ENCODE peak calls at places on chromosome 6, in eight cellular contexts. One of them, this sample, is unnamed.

GRCh38 chr6:72798196-72798595 is 176.3 kb downstream of the KCNQ5 start:
- DNase-seq in effector memory CD4-positive, alpha-beta T cell: no peak
- DNase-seq in HFF-Myc: no peak
- DNase-seq in KG1: no peak
- DNase-seq in T-cell: no peak
- DNase-seq in heart right ventricle: no peak
- DNase-seq in cardiac septum: no peak
- DNase-seq in stimulated activated CD8-positive, alpha-beta memory T cell treated with anti-CD3 and anti-CD28 coated beads, Interleukin-7, amount 100 ng/mL, for 48 hours: no peak
- DNase-seq in this sample: peak; percentile 1

GRCh38 chr6:134247271-134247833 is 70.6 kb downstream of the SGK1 start:
- DNase-seq in cardiac septum: no peak
- DNase-seq in KG1: peak; percentile 46
- DNase-seq in stimulated activated CD8-positive, alpha-beta memory T cell treated with anti-CD3 and anti-CD28 coated beads, Interleukin-7, amount 100 ng/mL, for 48 hours: peak; percentile 63
- DNase-seq in heart right ventricle: no peak
- DNase-seq in T-cell: peak; percentile 80
- DNase-seq in HFF-Myc: no peak
- DNase-seq in effector memory CD4-positive, alpha-beta T cell: peak; percentile 77
- DNase-seq in this sample: no peak

GRCh38 chr6:52929321-52930164 is 20.0 kb upstream of the GSTA3 start:
- DNase-seq in HFF-Myc: peak; percentile 30
- DNase-seq in effector memory CD4-positive, alpha-beta T cell: no peak
- DNase-seq in KG1: no peak
- DNase-seq in cardiac septum: no peak
- DNase-seq in T-cell: no peak
- DNase-seq in stimulated activated CD8-positive, alpha-beta memory T cell treated with anti-CD3 and anti-CD28 coated beads, Interleukin-7, amount 100 ng/mL, for 48 hours: no peak
- DNase-seq in heart right ventricle: no peak
- DNase-seq in this sample: no peak

GRCh38 chr6:33711140-33712129 is at the start of gene UQCC2:
- DNase-seq in cardiac septum: peak; percentile 99
- DNase-seq in KG1: peak; percentile 85
- DNase-seq in T-cell: peak; percentile 96
- DNase-seq in HFF-Myc: peak; percentile 85
- DNase-seq in heart right ventricle: peak; percentile 99
- DNase-seq in effector memory CD4-positive, alpha-beta T cell: peak; percentile 93
- DNase-seq in stimulated activated CD8-positive, alpha-beta memory T cell treated with anti-CD3 and anti-CD28 coated beads, Interleukin-7, amount 100 ng/mL, for 48 hours: peak; percentile 97
- DNase-seq in this sample: peak; percentile 94

GRCh38 chr6:148954934-148955915 is 208.4 kb downstream of the UST start:
- DNase-seq in HFF-Myc: no peak
- DNase-seq in cardiac septum: no peak
- DNase-seq in T-cell: no peak
- DNase-seq in KG1: no peak
- DNase-seq in stimulated activated CD8-positive, alpha-beta memory T cell treated with anti-CD3 and anti-CD28 coated beads, Interleukin-7, amount 100 ng/mL, for 48 hours: no peak
- DNase-seq in effector memory CD4-positive, alpha-beta T cell: no peak
- DNase-seq in heart right ventricle: no peak
- DNase-seq in this sample: no peak

GRCh38 chr6:37725967-37726366 is 28.3 kb upstream of the MDGA1 start:
- DNase-seq in HFF-Myc: no peak
- DNase-seq in heart right ventricle: no peak
- DNase-seq in effector memory CD4-positive, alpha-beta T cell: no peak
- DNase-seq in cardiac septum: no peak
- DNase-seq in stimulated activated CD8-positive, alpha-beta memory T cell treated with anti-CD3 and anti-CD28 coated beads, Interleukin-7, amount 100 ng/mL, for 48 hours: no peak
- DNase-seq in KG1: no peak
- DNase-seq in T-cell: no peak
- DNase-seq in this sample: no peak

GRCh38 chr6:3916211-3916610 is 67.0 kb downstream of the FAM50B start:
- DNase-seq in cardiac septum: no peak
- DNase-seq in T-cell: no peak
- DNase-seq in effector memory CD4-positive, alpha-beta T cell: no peak
- DNase-seq in KG1: no peak
- DNase-seq in HFF-Myc: no peak
- DNase-seq in heart right ventricle: no peak
- DNase-seq in stimulated activated CD8-positive, alpha-beta memory T cell treated with anti-CD3 and anti-CD28 coated beads, Interleukin-7, amount 100 ng/mL, for 48 hours: no peak
- DNase-seq in this sample: no peak

GRCh38 chr6:81789303-81789702 is 36.8 kb upstream of the TENT5A start:
- DNase-seq in KG1: no peak
- DNase-seq in effector memory CD4-positive, alpha-beta T cell: no peak
- DNase-seq in stimulated activated CD8-positive, alpha-beta memory T cell treated with anti-CD3 and anti-CD28 coated beads, Interleukin-7, amount 100 ng/mL, for 48 hours: no peak
- DNase-seq in T-cell: no peak
- DNase-seq in HFF-Myc: no peak
- DNase-seq in heart right ventricle: no peak
- DNase-seq in cardiac septum: no peak
- DNase-seq in this sample: no peak

GRCh38 chr6:47932575-47932974 is 150.7 kb downstream of the OPN5 start:
- DNase-seq in cardiac septum: no peak
- DNase-seq in heart right ventricle: no peak
- DNase-seq in HFF-Myc: no peak
- DNase-seq in KG1: no peak
- DNase-seq in effector memory CD4-positive, alpha-beta T cell: no peak
- DNase-seq in T-cell: no peak
- DNase-seq in stimulated activated CD8-positive, alpha-beta memory T cell treated with anti-CD3 and anti-CD28 coated beads, Interleukin-7, amount 100 ng/mL, for 48 hours: no peak
- DNase-seq in this sample: no peak

GRCh38 chr6:153170511-153170910 is 39.4 kb upstream of the RGS17 start:
- DNase-seq in stimulated activated CD8-positive, alpha-beta memory T cell treated with anti-CD3 and anti-CD28 coated beads, Interleukin-7, amount 100 ng/mL, for 48 hours: no peak
- DNase-seq in HFF-Myc: no peak
- DNase-seq in heart right ventricle: no peak
- DNase-seq in T-cell: no peak
- DNase-seq in effector memory CD4-positive, alpha-beta T cell: no peak
- DNase-seq in KG1: no peak
- DNase-seq in cardiac septum: no peak
- DNase-seq in this sample: no peak

GRCh38 chr6:111776236-111777189 is 96.7 kb downstream of the FYN start:
- DNase-seq in HFF-Myc: no peak
- DNase-seq in heart right ventricle: no peak
- DNase-seq in effector memory CD4-positive, alpha-beta T cell: no peak
- DNase-seq in cardiac septum: no peak
- DNase-seq in T-cell: no peak
- DNase-seq in KG1: no peak
- DNase-seq in stimulated activated CD8-positive, alpha-beta memory T cell treated with anti-CD3 and anti-CD28 coated beads, Interleukin-7, amount 100 ng/mL, for 48 hours: no peak
- DNase-seq in this sample: no peak

GRCh38 chr6:10412948-10413849 is 1.7 kb downstream of the TFAP2A start:
- DNase-seq in cardiac septum: no peak
- DNase-seq in heart right ventricle: no peak
- DNase-seq in HFF-Myc: no peak
- DNase-seq in effector memory CD4-positive, alpha-beta T cell: no peak
- DNase-seq in T-cell: no peak
- DNase-seq in stimulated activated CD8-positive, alpha-beta memory T cell treated with anti-CD3 and anti-CD28 coated beads, Interleukin-7, amount 100 ng/mL, for 48 hours: no peak
- DNase-seq in KG1: no peak
- DNase-seq in this sample: no peak

GRCh38 chr6:28863607-28864320 is 60.0 kb downstream of the TRIM27 start:
- DNase-seq in KG1: peak; percentile 86
- DNase-seq in stimulated activated CD8-positive, alpha-beta memory T cell treated with anti-CD3 and anti-CD28 coated beads, Interleukin-7, amount 100 ng/mL, for 48 hours: peak; percentile 61
- DNase-seq in HFF-Myc: peak; percentile 65
- DNase-seq in T-cell: peak; percentile 83
- DNase-seq in effector memory CD4-positive, alpha-beta T cell: peak; percentile 68
- DNase-seq in heart right ventricle: peak; percentile 53
- DNase-seq in cardiac septum: no peak
- DNase-seq in this sample: peak; percentile 83

GRCh38 chr6:143295904-143296303 is 154.6 kb downstream of the ADAT2 start:
- DNase-seq in T-cell: no peak
- DNase-seq in KG1: no peak
- DNase-seq in HFF-Myc: no peak
- DNase-seq in heart right ventricle: no peak
- DNase-seq in cardiac septum: no peak
- DNase-seq in effector memory CD4-positive, alpha-beta T cell: no peak
- DNase-seq in stimulated activated CD8-positive, alpha-beta memory T cell treated with anti-CD3 and anti-CD28 coated beads, Interleukin-7, amount 100 ng/mL, for 48 hours: no peak
- DNase-seq in this sample: no peak

GRCh38 chr6:33731751-33732282 is 14.9 kb downstream of the IP6K3 start:
- DNase-seq in heart right ventricle: no peak
- DNase-seq in HFF-Myc: no peak
- DNase-seq in stimulated activated CD8-positive, alpha-beta memory T cell treated with anti-CD3 and anti-CD28 coated beads, Interleukin-7, amount 100 ng/mL, for 48 hours: no peak
- DNase-seq in T-cell: no peak
- DNase-seq in cardiac septum: no peak
- DNase-seq in KG1: no peak
- DNase-seq in effector memory CD4-positive, alpha-beta T cell: no peak
- DNase-seq in this sample: no peak

GRCh38 chr6:167543602-167544506 is 219.0 kb downstream of the TTLL2 start:
- DNase-seq in T-cell: no peak
- DNase-seq in HFF-Myc: no peak
- DNase-seq in KG1: no peak
- DNase-seq in stimulated activated CD8-positive, alpha-beta memory T cell treated with anti-CD3 and anti-CD28 coated beads, Interleukin-7, amount 100 ng/mL, for 48 hours: no peak
- DNase-seq in cardiac septum: no peak
- DNase-seq in heart right ventricle: no peak
- DNase-seq in effector memory CD4-positive, alpha-beta T cell: no peak
- DNase-seq in this sample: no peak

GRCh38 chr6:16518265-16518664 is 243.0 kb downstream of the ATXN1 start:
- DNase-seq in KG1: no peak
- DNase-seq in HFF-Myc: no peak
- DNase-seq in stimulated activated CD8-positive, alpha-beta memory T cell treated with anti-CD3 and anti-CD28 coated beads, Interleukin-7, amount 100 ng/mL, for 48 hours: no peak
- DNase-seq in effector memory CD4-positive, alpha-beta T cell: no peak
- DNase-seq in T-cell: no peak
- DNase-seq in heart right ventricle: no peak
- DNase-seq in cardiac septum: no peak
- DNase-seq in this sample: no peak

GRCh38 chr6:84618046-84618752 is 146.2 kb downstream of the TBX18 start:
- DNase-seq in HFF-Myc: peak; percentile 57
- DNase-seq in KG1: no peak
- DNase-seq in stimulated activated CD8-positive, alpha-beta memory T cell treated with anti-CD3 and anti-CD28 coated beads, Interleukin-7, amount 100 ng/mL, for 48 hours: no peak
- DNase-seq in heart right ventricle: no peak
- DNase-seq in cardiac septum: no peak
- DNase-seq in effector memory CD4-positive, alpha-beta T cell: no peak
- DNase-seq in T-cell: no peak
- DNase-seq in this sample: no peak

GRCh38 chr6:40799296-40800020 is 212.3 kb upstream of the LRFN2 start:
- DNase-seq in stimulated activated CD8-positive, alpha-beta memory T cell treated with anti-CD3 and anti-CD28 coated beads, Interleukin-7, amount 100 ng/mL, for 48 hours: no peak
- DNase-seq in heart right ventricle: no peak
- DNase-seq in cardiac septum: peak; percentile 62
- DNase-seq in T-cell: no peak
- DNase-seq in effector memory CD4-positive, alpha-beta T cell: no peak
- DNase-seq in HFF-Myc: no peak
- DNase-seq in KG1: no peak
- DNase-seq in this sample: no peak

GRCh38 chr6:140303218-140303949 is 928.9 kb upstream of the CITED2 start:
- DNase-seq in HFF-Myc: no peak
- DNase-seq in T-cell: no peak
- DNase-seq in stimulated activated CD8-positive, alpha-beta memory T cell treated with anti-CD3 and anti-CD28 coated beads, Interleukin-7, amount 100 ng/mL, for 48 hours: no peak
- DNase-seq in effector memory CD4-positive, alpha-beta T cell: no peak
- DNase-seq in KG1: no peak
- DNase-seq in cardiac septum: no peak
- DNase-seq in heart right ventricle: no peak
- DNase-seq in this sample: no peak

GRCh38 chr6:102344769-102345168 is 951.3 kb downstream of the GRIK2 start:
- DNase-seq in heart right ventricle: no peak
- DNase-seq in HFF-Myc: no peak
- DNase-seq in cardiac septum: no peak
- DNase-seq in effector memory CD4-positive, alpha-beta T cell: no peak
- DNase-seq in stimulated activated CD8-positive, alpha-beta memory T cell treated with anti-CD3 and anti-CD28 coated beads, Interleukin-7, amount 100 ng/mL, for 48 hours: no peak
- DNase-seq in KG1: no peak
- DNase-seq in T-cell: no peak
- DNase-seq in this sample: no peak

GRCh38 chr6:13859871-13860555 is 45.7 kb upstream of the MCUR1 start:
- DNase-seq in heart right ventricle: no peak
- DNase-seq in cardiac septum: no peak
- DNase-seq in KG1: no peak
- DNase-seq in stimulated activated CD8-positive, alpha-beta memory T cell treated with anti-CD3 and anti-CD28 coated beads, Interleukin-7, amount 100 ng/mL, for 48 hours: no peak
- DNase-seq in T-cell: no peak
- DNase-seq in HFF-Myc: no peak
- DNase-seq in effector memory CD4-positive, alpha-beta T cell: no peak
- DNase-seq in this sample: no peak

GRCh38 chr6:71383891-71384489 is 95.4 kb downstream of the OGFRL1 start:
- DNase-seq in KG1: peak; percentile 37
- DNase-seq in T-cell: no peak
- DNase-seq in effector memory CD4-positive, alpha-beta T cell: no peak
- DNase-seq in stimulated activated CD8-positive, alpha-beta memory T cell treated with anti-CD3 and anti-CD28 coated beads, Interleukin-7, amount 100 ng/mL, for 48 hours: no peak
- DNase-seq in HFF-Myc: no peak
- DNase-seq in cardiac septum: no peak
- DNase-seq in heart right ventricle: no peak
- DNase-seq in this sample: no peak

GRCh38 chr6:168583821-168584220 is 142.8 kb downstream of the SMOC2 start:
- DNase-seq in T-cell: no peak
- DNase-seq in stimulated activated CD8-positive, alpha-beta memory T cell treated with anti-CD3 and anti-CD28 coated beads, Interleukin-7, amount 100 ng/mL, for 48 hours: no peak
- DNase-seq in heart right ventricle: no peak
- DNase-seq in HFF-Myc: no peak
- DNase-seq in cardiac septum: no peak
- DNase-seq in KG1: no peak
- DNase-seq in effector memory CD4-positive, alpha-beta T cell: no peak
- DNase-seq in this sample: no peak

GRCh38 chr6:49325901-49326300 is 137.2 kb downstream of the MMUT start:
- DNase-seq in HFF-Myc: no peak
- DNase-seq in stimulated activated CD8-positive, alpha-beta memory T cell treated with anti-CD3 and anti-CD28 coated beads, Interleukin-7, amount 100 ng/mL, for 48 hours: no peak
- DNase-seq in cardiac septum: no peak
- DNase-seq in effector memory CD4-positive, alpha-beta T cell: no peak
- DNase-seq in heart right ventricle: no peak
- DNase-seq in T-cell: no peak
- DNase-seq in KG1: no peak
- DNase-seq in this sample: no peak

GRCh38 chr6:137970368-137970767 is 103.3 kb downstream of the TNFAIP3 start:
- DNase-seq in stimulated activated CD8-positive, alpha-beta memory T cell treated with anti-CD3 and anti-CD28 coated beads, Interleukin-7, amount 100 ng/mL, for 48 hours: peak; percentile 63
- DNase-seq in HFF-Myc: no peak
- DNase-seq in heart right ventricle: no peak
- DNase-seq in effector memory CD4-positive, alpha-beta T cell: no peak
- DNase-seq in T-cell: no peak
- DNase-seq in cardiac septum: no peak
- DNase-seq in KG1: no peak
- DNase-seq in this sample: no peak

GRCh38 chr6:43496370-43497128 is 13.6 kb downstream of the LRRC73 start:
- DNase-seq in effector memory CD4-positive, alpha-beta T cell: no peak
- DNase-seq in KG1: no peak
- DNase-seq in heart right ventricle: no peak
- DNase-seq in HFF-Myc: no peak
- DNase-seq in T-cell: no peak
- DNase-seq in stimulated activated CD8-positive, alpha-beta memory T cell treated with anti-CD3 and anti-CD28 coated beads, Interleukin-7, amount 100 ng/mL, for 48 hours: no peak
- DNase-seq in cardiac septum: no peak
- DNase-seq in this sample: peak; percentile 22

GRCh38 chr6:32604434-32604877 is 14.8 kb upstream of the HLA-DRB1 start:
- DNase-seq in KG1: no peak
- DNase-seq in cardiac septum: no peak
- DNase-seq in HFF-Myc: no peak
- DNase-seq in effector memory CD4-positive, alpha-beta T cell: no peak
- DNase-seq in stimulated activated CD8-positive, alpha-beta memory T cell treated with anti-CD3 and anti-CD28 coated beads, Interleukin-7, amount 100 ng/mL, for 48 hours: no peak
- DNase-seq in heart right ventricle: no peak
- DNase-seq in T-cell: no peak
- DNase-seq in this sample: no peak

GRCh38 chr6:38259736-38260135 is 380.0 kb downstream of the BTBD9 start:
- DNase-seq in effector memory CD4-positive, alpha-beta T cell: no peak
- DNase-seq in stimulated activated CD8-positive, alpha-beta memory T cell treated with anti-CD3 and anti-CD28 coated beads, Interleukin-7, amount 100 ng/mL, for 48 hours: no peak
- DNase-seq in KG1: no peak
- DNase-seq in T-cell: no peak
- DNase-seq in heart right ventricle: no peak
- DNase-seq in HFF-Myc: peak; percentile 35
- DNase-seq in cardiac septum: no peak
- DNase-seq in this sample: no peak

GRCh38 chr6:44265003-44265842 is at the start of gene NFKBIE:
- DNase-seq in heart right ventricle: peak; percentile 97
- DNase-seq in stimulated activated CD8-positive, alpha-beta memory T cell treated with anti-CD3 and anti-CD28 coated beads, Interleukin-7, amount 100 ng/mL, for 48 hours: peak; percentile 86
- DNase-seq in effector memory CD4-positive, alpha-beta T cell: peak; percentile 96
- DNase-seq in HFF-Myc: no peak
- DNase-seq in cardiac septum: peak; percentile 97
- DNase-seq in KG1: peak; percentile 58
- DNase-seq in T-cell: peak; percentile 97
- DNase-seq in this sample: peak; percentile 85

GRCh38 chr6:25301358-25301757 is 22.2 kb downstream of the CARMIL1 start:
- DNase-seq in heart right ventricle: no peak
- DNase-seq in KG1: peak; percentile 76
- DNase-seq in effector memory CD4-positive, alpha-beta T cell: no peak
- DNase-seq in T-cell: no peak
- DNase-seq in cardiac septum: no peak
- DNase-seq in HFF-Myc: no peak
- DNase-seq in stimulated activated CD8-positive, alpha-beta memory T cell treated with anti-CD3 and anti-CD28 coated beads, Interleukin-7, amount 100 ng/mL, for 48 hours: no peak
- DNase-seq in this sample: no peak

GRCh38 chr6:90533615-90534336 is 53.1 kb downstream of the MAP3K7 start:
- DNase-seq in stimulated activated CD8-positive, alpha-beta memory T cell treated with anti-CD3 and anti-CD28 coated beads, Interleukin-7, amount 100 ng/mL, for 48 hours: no peak
- DNase-seq in HFF-Myc: no peak
- DNase-seq in cardiac septum: no peak
- DNase-seq in T-cell: no peak
- DNase-seq in KG1: no peak
- DNase-seq in effector memory CD4-positive, alpha-beta T cell: no peak
- DNase-seq in heart right ventricle: no peak
- DNase-seq in this sample: no peak

GRCh38 chr6:90729057-90729456 is 142.2 kb upstream of the MAP3K7 start:
- DNase-seq in T-cell: no peak
- DNase-seq in KG1: no peak
- DNase-seq in cardiac septum: no peak
- DNase-seq in effector memory CD4-positive, alpha-beta T cell: no peak
- DNase-seq in stimulated activated CD8-positive, alpha-beta memory T cell treated with anti-CD3 and anti-CD28 coated beads, Interleukin-7, amount 100 ng/mL, for 48 hours: no peak
- DNase-seq in heart right ventricle: no peak
- DNase-seq in HFF-Myc: no peak
- DNase-seq in this sample: no peak

GRCh38 chr6:40999498-41000070 is 39.4 kb downstream of the UNC5CL start:
- DNase-seq in stimulated activated CD8-positive, alpha-beta memory T cell treated with anti-CD3 and anti-CD28 coated beads, Interleukin-7, amount 100 ng/mL, for 48 hours: peak; percentile 5
- DNase-seq in HFF-Myc: peak; percentile 30
- DNase-seq in heart right ventricle: peak; percentile 43
- DNase-seq in KG1: no peak
- DNase-seq in cardiac septum: no peak
- DNase-seq in effector memory CD4-positive, alpha-beta T cell: no peak
- DNase-seq in T-cell: no peak
- DNase-seq in this sample: no peak

This sample was measured in nucleus accumbens.